ENCODE peak calls at places on chromosomes 3 and 15, in five cellular contexts. M, H, S, T and Q are unnamed samples.

GRCh38 chr15:42057744-42058646 is 36.4 kb downstream of the PLA2G4D start:
- DNase-seq in M (no peak), H (no peak), S (no peak), T (peak; percentile 28), Q (no peak)

GRCh38 chr15:70722266-70723123 is 40.9 kb downstream of the UACA start:
- DNase-seq in M (no peak), H (peak; percentile 67), S (no peak), T (no peak), Q (no peak)

GRCh38 chr3:125166581-125166980 is 46.0 kb downstream of the SLC12A8 start:
- DNase-seq in M (no peak), H (no peak), S (no peak), T (no peak), Q (no peak)

GRCh38 chr3:12471228-12471627 is 13.1 kb upstream of the TSEN2 start:
- DNase-seq in M (no peak), H (no peak), S (no peak), T (no peak), Q (no peak)

GRCh38 chr3:158127250-158128219 is 17.6 kb downstream of the RSRC1 start:
- DNase-seq in M (no peak), H (peak; percentile 41), S (no peak), T (no peak), Q (no peak)

GRCh38 chr3:184773341-184774186 is 38.4 kb upstream of the VPS8 start:
- DNase-seq in M (no peak), H (no peak), S (peak; percentile 10), T (no peak), Q (no peak)

GRCh38 chr3:171873561-171873960 is 30.4 kb downstream of the TMEM212 start:
- DNase-seq in M (no peak), H (peak; percentile 78), S (no peak), T (no peak), Q (no peak)

GRCh38 chr15:66838202-66838601 is 136.2 kb downstream of the SMAD6 start:
- DNase-seq in M (no peak), H (no peak), S (no peak), T (no peak), Q (no peak)

GRCh38 chr3:141561426-141562034 is 74.7 kb downstream of the RASA2 start:
- DNase-seq in M (no peak), H (peak; percentile 54), S (no peak), T (no peak), Q (no peak)

DNA sequence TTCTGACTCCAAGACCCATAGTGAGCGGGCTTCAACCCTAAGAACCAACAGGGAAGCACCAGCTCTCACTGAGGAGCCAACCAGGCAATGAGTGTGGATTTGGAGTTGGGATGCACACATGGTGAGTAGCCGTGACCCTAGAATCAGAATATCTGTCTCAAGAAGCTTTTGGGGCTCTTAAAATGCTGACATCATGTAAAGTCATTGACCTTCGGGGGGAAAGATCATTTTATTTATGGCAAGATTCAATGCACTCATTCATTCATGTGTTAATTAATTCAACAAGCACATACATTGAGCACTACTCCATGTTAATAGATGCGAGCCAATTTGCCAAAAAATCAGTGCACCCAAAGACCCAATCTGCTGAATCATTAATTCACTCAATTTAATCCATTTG is 30.0 kb upstream of the LACTB start:
- DNase-seq in M (no peak), H (no peak), S (no peak), T (no peak), Q (no peak)
- H3K4me3 ChIP-seq in M (no peak overlapping the region), H (no peak overlapping the region), S (no peak overlapping the region), T (no peak overlapping the region), Q (no peak overlapping the region)

DNA sequence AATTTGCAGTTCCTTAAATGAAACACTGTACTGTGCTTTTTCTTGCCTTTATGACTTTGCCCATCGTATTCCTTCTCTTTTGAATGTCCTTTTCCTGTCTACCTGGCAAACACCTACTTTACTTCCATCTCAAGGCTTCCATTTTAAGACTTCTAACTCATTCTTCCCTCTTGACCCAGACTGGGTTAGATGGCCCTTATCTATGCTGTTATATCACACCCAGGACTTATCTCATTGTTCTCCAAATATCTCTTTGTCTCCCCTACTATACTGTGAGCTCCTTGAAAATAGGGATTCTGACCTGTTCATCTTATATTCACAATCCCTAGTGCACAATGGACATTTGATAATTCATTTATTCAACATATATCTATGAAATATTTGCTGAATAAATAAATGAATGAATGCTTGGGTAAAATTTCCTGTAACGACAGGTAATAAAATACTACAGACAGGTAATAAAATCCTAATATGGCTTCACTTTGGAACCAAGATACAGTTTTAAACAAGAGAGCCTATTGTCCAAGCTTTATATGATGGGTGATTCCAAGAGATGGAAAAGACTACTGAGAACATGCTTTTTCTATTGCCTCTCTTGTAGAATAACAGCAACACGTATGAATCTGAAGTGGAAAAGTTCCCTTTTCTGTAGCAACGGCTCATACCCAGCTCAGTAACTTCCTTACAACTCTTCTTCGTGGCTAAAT is 22.7 kb downstream of the EFL1 start:
- DNase-seq in M (no peak), H (no peak), S (no peak), T (no peak), Q (no peak)
- TF ChIP-seq CTCF in M (no peak), H (no peak), S (no peak), T (no peak), Q (no peak)

GRCh38 chr15:99210334-99210733 is 39.0 kb downstream of the TTC23 start:
- DNase-seq in M (no peak), H (no peak), S (no peak), T (no peak), Q (no peak)

GRCh38 chr15:99207672-99208071 is 41.7 kb downstream of the TTC23 start:
- DNase-seq in M (no peak), H (no peak), S (no peak), T (no peak), Q (no peak)

GRCh38 chr15:99212401-99212800 is 37.0 kb downstream of the TTC23 start:
- DNase-seq in M (no peak), H (peak; percentile 51), S (no peak), T (no peak), Q (peak; percentile 12)

GRCh38 chr15:99211926-99212325 is 37.5 kb downstream of the TTC23 start:
- DNase-seq in M (no peak), H (peak; percentile 7), S (no peak), T (no peak), Q (no peak)

GRCh38 chr15:99209326-99209725 is 40.1 kb downstream of the TTC23 start:
- DNase-seq in M (no peak), H (no peak), S (no peak), T (no peak), Q (no peak)
- H3K4me3 ChIP-seq in M (no peak overlapping the region), H (no peak overlapping the region), S (no peak overlapping the region), T (no peak overlapping the region), Q (no peak overlapping the region)

GRCh38 chr3:146115619-146116018 is 45.4 kb downstream of the PLOD2 start:
- DNase-seq in M (no peak), H (no peak), S (no peak), T (no peak), Q (no peak)
- TF ChIP-seq CTCF in M (no peak), H (no peak), S (no peak), T (no peak), Q (no peak)

GRCh38 chr3:194854290-194855024 is 168.8 kb downstream of the FAM43A start:
- DNase-seq in M (no peak), H (no peak), S (no peak), T (no peak), Q (no peak)
- H3K4me3 ChIP-seq in M (no peak overlapping the region), H (no peak overlapping the region), S (no peak overlapping the region), T (no peak overlapping the region), Q (no peak overlapping the region)